ENCODE peak calls at places on chromosomes 11 and 22, in eight cellular contexts. One of them, this sample, is unnamed.

GRCh38 chr22:46001426-46002106 is 24.6 kb upstream of the WNT7B start:
- DNase-seq in cardiac muscle cell: no peak
- DNase-seq in left cardiac atrium: peak
- DNase-seq in stimulated activated CD4-positive, alpha-beta T cell treated with anti-CD3 and anti-CD28 coated beads, TNF-alpha, amount 100 ng/mL, for 4 hours: no peak
- DNase-seq in NCI-H1436: no peak
- DNase-seq in EH: no peak
- DNase-seq in HL-60: no peak
- DNase-seq in OCI-M1: no peak
- DNase-seq in this sample: peak

GRCh38 chr11:72924568-72925190 is 110.5 kb downstream of the ATG16L2 start:
- DNase-seq in cardiac muscle cell: peak
- DNase-seq in left cardiac atrium: no peak
- DNase-seq in stimulated activated CD4-positive, alpha-beta T cell treated with anti-CD3 and anti-CD28 coated beads, TNF-alpha, amount 100 ng/mL, for 4 hours: no peak
- DNase-seq in NCI-H1436: no peak
- DNase-seq in EH: peak
- DNase-seq in HL-60: peak
- DNase-seq in OCI-M1: peak
- DNase-seq in this sample: no peak

GRCh38 chr11:120137611-120138521 is at the start of gene TRIM29:
- DNase-seq in cardiac muscle cell: no peak
- DNase-seq in left cardiac atrium: no peak
- DNase-seq in stimulated activated CD4-positive, alpha-beta T cell treated with anti-CD3 and anti-CD28 coated beads, TNF-alpha, amount 100 ng/mL, for 4 hours: no peak
- DNase-seq in NCI-H1436: peak
- DNase-seq in EH: no peak
- DNase-seq in HL-60: no peak
- DNase-seq in OCI-M1: no peak
- DNase-seq in this sample: no peak

GRCh38 chr11:10518123-10518522 is 22.9 kb downstream of the RNF141 start:
- DNase-seq in cardiac muscle cell: no peak
- DNase-seq in left cardiac atrium: no peak
- DNase-seq in stimulated activated CD4-positive, alpha-beta T cell treated with anti-CD3 and anti-CD28 coated beads, TNF-alpha, amount 100 ng/mL, for 4 hours: no peak
- DNase-seq in NCI-H1436: no peak
- DNase-seq in EH: no peak
- DNase-seq in HL-60: no peak
- DNase-seq in OCI-M1: no peak
- DNase-seq in this sample: no peak

GRCh38 chr11:28231475-28231874 is 123.3 kb downstream of the METTL15 start:
- DNase-seq in cardiac muscle cell: no peak
- DNase-seq in left cardiac atrium: no peak
- DNase-seq in stimulated activated CD4-positive, alpha-beta T cell treated with anti-CD3 and anti-CD28 coated beads, TNF-alpha, amount 100 ng/mL, for 4 hours: no peak
- DNase-seq in NCI-H1436: no peak
- DNase-seq in EH: peak
- DNase-seq in HL-60: no peak
- DNase-seq in OCI-M1: no peak
- DNase-seq in this sample: no peak

GRCh38 chr11:126989942-126990715 is 10.4 kb downstream of the KIRREL3 start:
- DNase-seq in cardiac muscle cell: peak
- DNase-seq in left cardiac atrium: peak
- DNase-seq in stimulated activated CD4-positive, alpha-beta T cell treated with anti-CD3 and anti-CD28 coated beads, TNF-alpha, amount 100 ng/mL, for 4 hours: peak
- DNase-seq in NCI-H1436: peak
- DNase-seq in EH: peak
- DNase-seq in HL-60: peak
- DNase-seq in OCI-M1: peak
- DNase-seq in this sample: peak

GRCh38 chr22:38072322-38073149 is 11.4 kb downstream of the SLC16A8 start:
- DNase-seq in cardiac muscle cell: no peak
- DNase-seq in left cardiac atrium: peak
- DNase-seq in stimulated activated CD4-positive, alpha-beta T cell treated with anti-CD3 and anti-CD28 coated beads, TNF-alpha, amount 100 ng/mL, for 4 hours: no peak
- DNase-seq in NCI-H1436: no peak
- DNase-seq in EH: no peak
- DNase-seq in HL-60: no peak
- DNase-seq in OCI-M1: no peak
- DNase-seq in this sample: peak

GRCh38 chr11:71201936-71202597 is 50.3 kb downstream of the SHANK2 start:
- DNase-seq in cardiac muscle cell: no peak
- DNase-seq in left cardiac atrium: no peak
- DNase-seq in stimulated activated CD4-positive, alpha-beta T cell treated with anti-CD3 and anti-CD28 coated beads, TNF-alpha, amount 100 ng/mL, for 4 hours: no peak
- DNase-seq in NCI-H1436: no peak
- DNase-seq in EH: no peak
- DNase-seq in HL-60: no peak
- DNase-seq in OCI-M1: no peak
- DNase-seq in this sample: no peak

GRCh38 chr22:44028091-44028490 is 4.0 kb downstream of the PARVB start:
- DNase-seq in cardiac muscle cell: no peak
- DNase-seq in left cardiac atrium: no peak
- DNase-seq in stimulated activated CD4-positive, alpha-beta T cell treated with anti-CD3 and anti-CD28 coated beads, TNF-alpha, amount 100 ng/mL, for 4 hours: no peak
- DNase-seq in NCI-H1436: no peak
- DNase-seq in EH: no peak
- DNase-seq in HL-60: no peak
- DNase-seq in OCI-M1: no peak
- DNase-seq in this sample: no peak

GRCh38 chr11:48006301-48006992 is 26.1 kb downstream of the PTPRJ start:
- DNase-seq in cardiac muscle cell: peak
- DNase-seq in left cardiac atrium: no peak
- DNase-seq in stimulated activated CD4-positive, alpha-beta T cell treated with anti-CD3 and anti-CD28 coated beads, TNF-alpha, amount 100 ng/mL, for 4 hours: no peak
- DNase-seq in NCI-H1436: no peak
- DNase-seq in EH: peak
- DNase-seq in HL-60: no peak
- DNase-seq in OCI-M1: peak
- DNase-seq in this sample: no peak

GRCh38 chr11:64461081-64461480 is 102.1 kb downstream of the RPS6KA4 start:
- DNase-seq in cardiac muscle cell: no peak
- DNase-seq in left cardiac atrium: no peak
- DNase-seq in stimulated activated CD4-positive, alpha-beta T cell treated with anti-CD3 and anti-CD28 coated beads, TNF-alpha, amount 100 ng/mL, for 4 hours: no peak
- DNase-seq in NCI-H1436: no peak
- DNase-seq in EH: no peak
- DNase-seq in HL-60: no peak
- DNase-seq in OCI-M1: no peak
- DNase-seq in this sample: no peak

GRCh38 chr22:39433476-39434242 is 23.2 kb upstream of the MGAT3 start:
- DNase-seq in cardiac muscle cell: no peak
- DNase-seq in left cardiac atrium: no peak
- DNase-seq in stimulated activated CD4-positive, alpha-beta T cell treated with anti-CD3 and anti-CD28 coated beads, TNF-alpha, amount 100 ng/mL, for 4 hours: no peak
- DNase-seq in NCI-H1436: no peak
- DNase-seq in EH: no peak
- DNase-seq in HL-60: no peak
- DNase-seq in OCI-M1: no peak
- DNase-seq in this sample: no peak

GRCh38 chr11:60993611-60994010 is 22.1 kb downstream of the CD6 start:
- DNase-seq in cardiac muscle cell: no peak
- DNase-seq in left cardiac atrium: no peak
- DNase-seq in stimulated activated CD4-positive, alpha-beta T cell treated with anti-CD3 and anti-CD28 coated beads, TNF-alpha, amount 100 ng/mL, for 4 hours: no peak
- DNase-seq in NCI-H1436: no peak
- DNase-seq in EH: no peak
- DNase-seq in HL-60: no peak
- DNase-seq in OCI-M1: no peak
- DNase-seq in this sample: no peak

GRCh38 chr11:108926522-108927380 is 261.9 kb downstream of the DDX10 start:
- DNase-seq in cardiac muscle cell: no peak
- DNase-seq in left cardiac atrium: no peak
- DNase-seq in stimulated activated CD4-positive, alpha-beta T cell treated with anti-CD3 and anti-CD28 coated beads, TNF-alpha, amount 100 ng/mL, for 4 hours: no peak
- DNase-seq in NCI-H1436: no peak
- DNase-seq in EH: peak
- DNase-seq in HL-60: no peak
- DNase-seq in OCI-M1: no peak
- DNase-seq in this sample: no peak

GRCh38 chr11:78987748-78988147 is 413.1 kb upstream of the NARS2 start:
- DNase-seq in cardiac muscle cell: no peak
- DNase-seq in left cardiac atrium: no peak
- DNase-seq in stimulated activated CD4-positive, alpha-beta T cell treated with anti-CD3 and anti-CD28 coated beads, TNF-alpha, amount 100 ng/mL, for 4 hours: no peak
- DNase-seq in NCI-H1436: no peak
- DNase-seq in EH: no peak
- DNase-seq in HL-60: no peak
- DNase-seq in OCI-M1: no peak
- DNase-seq in this sample: no peak

GRCh38 chr22:40757071-40757470 is 62.1 kb downstream of the SLC25A17 start:
- DNase-seq in cardiac muscle cell: peak
- DNase-seq in left cardiac atrium: no peak
- DNase-seq in stimulated activated CD4-positive, alpha-beta T cell treated with anti-CD3 and anti-CD28 coated beads, TNF-alpha, amount 100 ng/mL, for 4 hours: no peak
- DNase-seq in NCI-H1436: no peak
- DNase-seq in EH: peak
- DNase-seq in HL-60: no peak
- DNase-seq in OCI-M1: no peak
- DNase-seq in this sample: no peak

GRCh38 chr22:39360242-39360641 is 10.5 kb downstream of the SYNGR1 start:
- DNase-seq in cardiac muscle cell: no peak
- DNase-seq in left cardiac atrium: no peak
- DNase-seq in stimulated activated CD4-positive, alpha-beta T cell treated with anti-CD3 and anti-CD28 coated beads, TNF-alpha, amount 100 ng/mL, for 4 hours: no peak
- DNase-seq in NCI-H1436: no peak
- DNase-seq in EH: no peak
- DNase-seq in HL-60: no peak
- DNase-seq in OCI-M1: no peak
- DNase-seq in this sample: no peak

GRCh38 chr11:102560555-102561011 is 30.0 kb upstream of the MMP7 start:
- DNase-seq in cardiac muscle cell: peak
- DNase-seq in left cardiac atrium: no peak
- DNase-seq in stimulated activated CD4-positive, alpha-beta T cell treated with anti-CD3 and anti-CD28 coated beads, TNF-alpha, amount 100 ng/mL, for 4 hours: no peak
- DNase-seq in NCI-H1436: no peak
- DNase-seq in EH: peak
- DNase-seq in HL-60: peak
- DNase-seq in OCI-M1: peak
- DNase-seq in this sample: no peak

GRCh38 chr11:44351006-44351660 is 41.2 kb upstream of the ALX4 start:
- DNase-seq in cardiac muscle cell: no peak
- DNase-seq in left cardiac atrium: no peak
- DNase-seq in stimulated activated CD4-positive, alpha-beta T cell treated with anti-CD3 and anti-CD28 coated beads, TNF-alpha, amount 100 ng/mL, for 4 hours: no peak
- DNase-seq in NCI-H1436: no peak
- DNase-seq in EH: no peak
- DNase-seq in HL-60: peak
- DNase-seq in OCI-M1: no peak
- DNase-seq in this sample: no peak

GRCh38 chr11:104000798-104001197 is 35.6 kb upstream of the DDI1 start:
- DNase-seq in cardiac muscle cell: peak
- DNase-seq in left cardiac atrium: no peak
- DNase-seq in stimulated activated CD4-positive, alpha-beta T cell treated with anti-CD3 and anti-CD28 coated beads, TNF-alpha, amount 100 ng/mL, for 4 hours: no peak
- DNase-seq in NCI-H1436: no peak
- DNase-seq in EH: peak
- DNase-seq in HL-60: no peak
- DNase-seq in OCI-M1: no peak
- DNase-seq in this sample: no peak

GRCh38 chr11:19951558-19952083 is 208.7 kb downstream of the DBX1 start:
- DNase-seq in cardiac muscle cell: peak
- DNase-seq in left cardiac atrium: no peak
- DNase-seq in stimulated activated CD4-positive, alpha-beta T cell treated with anti-CD3 and anti-CD28 coated beads, TNF-alpha, amount 100 ng/mL, for 4 hours: no peak
- DNase-seq in NCI-H1436: peak
- DNase-seq in EH: peak
- DNase-seq in HL-60: no peak
- DNase-seq in OCI-M1: peak
- DNase-seq in this sample: no peak

GRCh38 chr11:30471244-30471643 is 114.9 kb downstream of the MPPED2 start:
- DNase-seq in cardiac muscle cell: no peak
- DNase-seq in left cardiac atrium: no peak
- DNase-seq in stimulated activated CD4-positive, alpha-beta T cell treated with anti-CD3 and anti-CD28 coated beads, TNF-alpha, amount 100 ng/mL, for 4 hours: no peak
- DNase-seq in NCI-H1436: no peak
- DNase-seq in EH: no peak
- DNase-seq in HL-60: no peak
- DNase-seq in OCI-M1: no peak
- DNase-seq in this sample: no peak

GRCh38 chr11:34638897-34639296 is 18.0 kb downstream of the EHF start:
- DNase-seq in cardiac muscle cell: no peak
- DNase-seq in left cardiac atrium: no peak
- DNase-seq in stimulated activated CD4-positive, alpha-beta T cell treated with anti-CD3 and anti-CD28 coated beads, TNF-alpha, amount 100 ng/mL, for 4 hours: no peak
- DNase-seq in NCI-H1436: no peak
- DNase-seq in EH: no peak
- DNase-seq in HL-60: no peak
- DNase-seq in OCI-M1: no peak
- DNase-seq in this sample: no peak

GRCh38 chr11:61392991-61393595 is 706 bp downstream of the TMEM216 start:
- DNase-seq in cardiac muscle cell: peak
- DNase-seq in left cardiac atrium: no peak
- DNase-seq in stimulated activated CD4-positive, alpha-beta T cell treated with anti-CD3 and anti-CD28 coated beads, TNF-alpha, amount 100 ng/mL, for 4 hours: no peak
- DNase-seq in NCI-H1436: no peak
- DNase-seq in EH: peak
- DNase-seq in HL-60: no peak
- DNase-seq in OCI-M1: peak
- DNase-seq in this sample: no peak